ENCODE peak calls at places on chromosomes 1 and 21, in ten cellular contexts. One of them, this sample, is unnamed.

GRCh38 chr1:231872461-231872910 is 245.9 kb downstream of the DISC1 start:
- DNase-seq in HFF-Myc: peak
- DNase-seq in pancreas: no peak
- DNase-seq in cardiac fibroblast: peak
- DNase-seq in AG04450: no peak
- DNase-seq in PC-3: peak
- DNase-seq in endothelial cell: no peak
- DNase-seq in neural progenitor cell: no peak
- DNase-seq in GM10248: no peak
- DNase-seq in brain microvascular endothelial cell: peak
- DNase-seq in this sample: no peak

GRCh38 chr1:213692236-213692831 is 295.4 kb upstream of the PROX1 start:
- DNase-seq in cardiac fibroblast: no peak
- DNase-seq in AG04450: no peak
- DNase-seq in endothelial cell: no peak
- DNase-seq in brain microvascular endothelial cell: no peak
- DNase-seq in HFF-Myc: no peak
- DNase-seq in GM10248: no peak
- DNase-seq in PC-3: no peak
- DNase-seq in pancreas: no peak
- DNase-seq in neural progenitor cell: no peak
- DNase-seq in this sample: no peak

GRCh38 chr1:71780681-71781080 is 501.7 kb downstream of the NEGR1 start:
- DNase-seq in AG04450: no peak
- DNase-seq in neural progenitor cell: no peak
- DNase-seq in endothelial cell: no peak
- DNase-seq in PC-3: no peak
- DNase-seq in cardiac fibroblast: peak
- DNase-seq in HFF-Myc: no peak
- DNase-seq in GM10248: peak
- DNase-seq in brain microvascular endothelial cell: no peak
- DNase-seq in pancreas: no peak
- DNase-seq in this sample: no peak

GRCh38 chr21:45981641-45982255 is at the start of gene COL6A1:
- DNase-seq in neural progenitor cell: peak
- DNase-seq in cardiac fibroblast: peak
- DNase-seq in endothelial cell: peak
- DNase-seq in brain microvascular endothelial cell: no peak
- DNase-seq in PC-3: peak
- DNase-seq in GM10248: no peak
- DNase-seq in HFF-Myc: no peak
- DNase-seq in AG04450: no peak
- DNase-seq in pancreas: peak
- DNase-seq in this sample: peak

GRCh38 chr1:8913457-8913856 is 32.2 kb upstream of the CA6 start:
- DNase-seq in endothelial cell: no peak
- DNase-seq in cardiac fibroblast: no peak
- DNase-seq in pancreas: no peak
- DNase-seq in HFF-Myc: no peak
- DNase-seq in AG04450: no peak
- DNase-seq in brain microvascular endothelial cell: no peak
- DNase-seq in PC-3: no peak
- DNase-seq in neural progenitor cell: no peak
- DNase-seq in GM10248: no peak
- DNase-seq in this sample: no peak

GRCh38 chr1:3060112-3060511 is 8.9 kb upstream of the PRDM16 start:
- DNase-seq in HFF-Myc: no peak
- DNase-seq in endothelial cell: no peak
- DNase-seq in AG04450: no peak
- DNase-seq in pancreas: no peak
- DNase-seq in cardiac fibroblast: no peak
- DNase-seq in GM10248: no peak
- DNase-seq in neural progenitor cell: no peak
- DNase-seq in brain microvascular endothelial cell: no peak
- DNase-seq in PC-3: no peak
- DNase-seq in this sample: peak

GRCh38 chr1:167517535-167518330 is 596 bp downstream of the CD247 start:
- DNase-seq in neural progenitor cell: no peak
- DNase-seq in GM10248: no peak
- DNase-seq in PC-3: peak
- DNase-seq in cardiac fibroblast: peak
- DNase-seq in endothelial cell: no peak
- DNase-seq in brain microvascular endothelial cell: peak
- DNase-seq in AG04450: no peak
- DNase-seq in HFF-Myc: no peak
- DNase-seq in pancreas: no peak
- DNase-seq in this sample: no peak

GRCh38 chr1:54361342-54361741 is 44.9 kb downstream of the SSBP3 start:
- DNase-seq in HFF-Myc: no peak
- DNase-seq in brain microvascular endothelial cell: no peak
- DNase-seq in GM10248: no peak
- DNase-seq in pancreas: no peak
- DNase-seq in PC-3: no peak
- DNase-seq in AG04450: no peak
- DNase-seq in neural progenitor cell: peak
- DNase-seq in cardiac fibroblast: no peak
- DNase-seq in endothelial cell: no peak
- DNase-seq in this sample: no peak

GRCh38 chr21:35273331-35273730 is 224.2 kb upstream of the RUNX1 start:
- DNase-seq in GM10248: no peak
- DNase-seq in brain microvascular endothelial cell: no peak
- DNase-seq in endothelial cell: no peak
- DNase-seq in pancreas: no peak
- DNase-seq in AG04450: no peak
- DNase-seq in HFF-Myc: no peak
- DNase-seq in cardiac fibroblast: no peak
- DNase-seq in PC-3: peak
- DNase-seq in neural progenitor cell: peak
- DNase-seq in this sample: no peak

GRCh38 chr1:35883681-35884155 is 709 bp downstream of the AGO1 start:
- DNase-seq in endothelial cell: peak
- DNase-seq in HFF-Myc: no peak
- DNase-seq in brain microvascular endothelial cell: no peak
- DNase-seq in cardiac fibroblast: peak
- DNase-seq in neural progenitor cell: peak
- DNase-seq in GM10248: peak
- DNase-seq in AG04450: no peak
- DNase-seq in pancreas: peak
- DNase-seq in PC-3: peak
- DNase-seq in this sample: peak

GRCh38 chr1:67956096-67956495 is 94.3 kb downstream of the DIRAS3 start:
- DNase-seq in HFF-Myc: no peak
- DNase-seq in PC-3: no peak
- DNase-seq in brain microvascular endothelial cell: no peak
- DNase-seq in GM10248: no peak
- DNase-seq in endothelial cell: no peak
- DNase-seq in cardiac fibroblast: peak
- DNase-seq in pancreas: no peak
- DNase-seq in AG04450: no peak
- DNase-seq in neural progenitor cell: no peak
- DNase-seq in this sample: no peak

GRCh38 chr1:184052194-184052559 is 647 bp downstream of the TSEN15 start:
- DNase-seq in brain microvascular endothelial cell: no peak
- DNase-seq in neural progenitor cell: no peak
- DNase-seq in GM10248: no peak
- DNase-seq in AG04450: no peak
- DNase-seq in HFF-Myc: no peak
- DNase-seq in cardiac fibroblast: peak
- DNase-seq in PC-3: no peak
- DNase-seq in endothelial cell: no peak
- DNase-seq in pancreas: no peak
- DNase-seq in this sample: no peak

GRCh38 chr1:39609618-39610331 is 29.7 kb downstream of the HEYL start:
- DNase-seq in neural progenitor cell: peak
- DNase-seq in PC-3: peak
- DNase-seq in pancreas: peak
- DNase-seq in AG04450: no peak
- DNase-seq in endothelial cell: peak
- DNase-seq in cardiac fibroblast: peak
- DNase-seq in GM10248: peak
- DNase-seq in brain microvascular endothelial cell: no peak
- DNase-seq in HFF-Myc: no peak
- DNase-seq in this sample: peak
- TF ChIP-seq CTCF in neural progenitor cell: peak
- TF ChIP-seq CTCF in PC-3: peak
- TF ChIP-seq CTCF in pancreas: peak
- TF ChIP-seq CTCF in AG04450: peak
- TF ChIP-seq CTCF in endothelial cell: peak
- TF ChIP-seq CTCF in cardiac fibroblast: peak
- TF ChIP-seq CTCF in GM10248: peak
- TF ChIP-seq CTCF in brain microvascular endothelial cell: peak
- TF ChIP-seq CTCF in HFF-Myc: peak
- TF ChIP-seq CTCF in this sample: peak

DNA sequence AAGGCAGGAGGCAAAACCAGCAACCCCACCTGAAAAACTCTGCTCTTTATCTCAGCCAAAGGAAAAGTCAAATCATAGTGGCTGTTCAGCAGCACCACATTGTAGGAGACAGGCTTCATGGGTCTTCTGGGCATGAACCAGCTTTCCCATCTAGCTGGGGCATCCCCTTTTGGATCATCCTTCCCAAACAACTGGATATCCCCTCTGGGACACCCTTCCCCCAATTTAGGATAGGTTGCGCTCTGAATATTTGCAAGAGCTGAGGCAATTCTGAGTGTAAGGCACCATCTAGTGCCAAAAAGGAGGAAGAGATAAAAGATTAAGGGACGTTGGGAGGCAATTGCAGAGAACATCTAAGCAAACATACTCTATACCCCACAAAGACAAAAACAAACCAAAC is 295.8 kb downstream of the MATN1 start:
- DNase-seq in cardiac fibroblast: no peak
- DNase-seq in HFF-Myc: no peak
- DNase-seq in brain microvascular endothelial cell: no peak
- DNase-seq in PC-3: no peak
- DNase-seq in neural progenitor cell: peak
- DNase-seq in pancreas: no peak
- DNase-seq in endothelial cell: no peak
- DNase-seq in GM10248: no peak
- DNase-seq in AG04450: no peak
- DNase-seq in this sample: no peak
- TF ChIP-seq CTCF in cardiac fibroblast: no peak
- TF ChIP-seq CTCF in HFF-Myc: no peak
- TF ChIP-seq CTCF in brain microvascular endothelial cell: no peak
- TF ChIP-seq CTCF in PC-3: no peak
- TF ChIP-seq CTCF in neural progenitor cell: peak
- TF ChIP-seq CTCF in pancreas: no peak
- TF ChIP-seq CTCF in endothelial cell: no peak
- TF ChIP-seq CTCF in GM10248: no peak
- TF ChIP-seq CTCF in AG04450: no peak
- TF ChIP-seq CTCF in this sample: no peak

GRCh38 chr1:201481761-201482493 is 12.9 kb upstream of the PHLDA3 start:
- DNase-seq in neural progenitor cell: peak
- DNase-seq in PC-3: peak
- DNase-seq in GM10248: peak
- DNase-seq in pancreas: peak
- DNase-seq in HFF-Myc: peak
- DNase-seq in cardiac fibroblast: peak
- DNase-seq in AG04450: no peak
- DNase-seq in brain microvascular endothelial cell: peak
- DNase-seq in endothelial cell: peak
- DNase-seq in this sample: peak

GRCh38 chr1:201479331-201479730 is 10.3 kb upstream of the PHLDA3 start:
- DNase-seq in HFF-Myc: no peak
- DNase-seq in neural progenitor cell: no peak
- DNase-seq in cardiac fibroblast: no peak
- DNase-seq in GM10248: no peak
- DNase-seq in AG04450: no peak
- DNase-seq in brain microvascular endothelial cell: no peak
- DNase-seq in endothelial cell: no peak
- DNase-seq in pancreas: no peak
- DNase-seq in PC-3: no peak
- DNase-seq in this sample: no peak

GRCh38 chr1:201482755-201483154 is 13.8 kb upstream of the PHLDA3 start:
- DNase-seq in brain microvascular endothelial cell: no peak
- DNase-seq in AG04450: no peak
- DNase-seq in PC-3: no peak
- DNase-seq in endothelial cell: no peak
- DNase-seq in pancreas: no peak
- DNase-seq in cardiac fibroblast: no peak
- DNase-seq in GM10248: peak
- DNase-seq in HFF-Myc: no peak
- DNase-seq in neural progenitor cell: no peak
- DNase-seq in this sample: no peak

GRCh38 chr1:201481004-201481380 is 12.0 kb upstream of the PHLDA3 start:
- DNase-seq in PC-3: no peak
- DNase-seq in endothelial cell: no peak
- DNase-seq in cardiac fibroblast: no peak
- DNase-seq in pancreas: no peak
- DNase-seq in brain microvascular endothelial cell: no peak
- DNase-seq in AG04450: no peak
- DNase-seq in neural progenitor cell: peak
- DNase-seq in HFF-Myc: no peak
- DNase-seq in GM10248: no peak
- DNase-seq in this sample: no peak

DNA sequence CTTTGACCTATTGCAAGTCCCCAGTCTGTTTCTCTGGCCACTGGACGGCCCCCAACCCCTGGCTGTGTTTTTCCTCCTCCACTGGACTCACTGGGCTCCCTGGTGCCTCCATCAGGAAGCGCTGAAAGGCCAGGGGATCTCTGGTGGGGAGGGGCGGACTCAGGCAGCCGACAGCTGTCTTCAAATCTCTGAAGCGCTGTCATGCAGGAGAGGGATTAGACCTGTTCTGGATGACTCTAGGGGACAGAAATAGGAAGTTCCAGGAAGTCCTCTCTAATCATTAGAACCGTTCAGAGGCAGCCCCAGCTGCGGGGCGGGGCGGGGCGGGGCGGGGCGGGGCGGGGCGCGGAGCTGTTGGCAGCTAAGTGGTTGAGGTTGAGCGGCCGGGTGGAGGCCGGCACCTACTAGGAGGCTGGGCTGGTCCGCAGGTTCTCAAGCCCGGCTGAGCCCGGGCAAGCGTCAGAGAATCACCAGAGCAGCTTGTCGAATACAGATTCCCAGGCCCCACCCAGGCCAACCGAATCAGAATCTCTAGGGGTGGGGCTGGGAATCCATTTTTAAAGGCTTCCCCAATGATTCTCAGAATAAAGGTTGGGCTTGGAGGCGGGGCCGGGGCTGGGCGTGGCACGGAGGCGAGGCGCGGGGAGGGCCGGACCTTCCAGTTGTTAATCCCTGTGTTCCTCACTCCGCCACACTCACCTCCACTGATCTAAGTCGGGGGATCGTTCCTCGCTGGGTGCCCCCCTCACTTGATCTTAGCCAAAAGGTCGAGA is 11.4 kb upstream of the PHLDA3 start:
- DNase-seq in HFF-Myc: no peak
- DNase-seq in brain microvascular endothelial cell: peak
- DNase-seq in endothelial cell: peak
- DNase-seq in neural progenitor cell: peak
- DNase-seq in AG04450: no peak
- DNase-seq in cardiac fibroblast: peak
- DNase-seq in pancreas: peak
- DNase-seq in GM10248: peak
- DNase-seq in PC-3: peak
- DNase-seq in this sample: peak
- TF ChIP-seq CTCF in HFF-Myc: no peak
- TF ChIP-seq CTCF in brain microvascular endothelial cell: peak
- TF ChIP-seq CTCF in endothelial cell: no peak
- TF ChIP-seq CTCF in neural progenitor cell: no peak
- TF ChIP-seq CTCF in AG04450: peak
- TF ChIP-seq CTCF in cardiac fibroblast: peak
- TF ChIP-seq CTCF in pancreas: no peak
- TF ChIP-seq CTCF in GM10248: no peak
- TF ChIP-seq CTCF in PC-3: no peak
- TF ChIP-seq CTCF in this sample: no peak

GRCh38 chr1:89622895-89623294 is 10.0 kb upstream of the LRRC8C start:
- DNase-seq in GM10248: no peak
- DNase-seq in endothelial cell: no peak
- DNase-seq in cardiac fibroblast: peak
- DNase-seq in PC-3: no peak
- DNase-seq in pancreas: no peak
- DNase-seq in AG04450: no peak
- DNase-seq in neural progenitor cell: no peak
- DNase-seq in HFF-Myc: no peak
- DNase-seq in brain microvascular endothelial cell: no peak
- DNase-seq in this sample: no peak
- TF ChIP-seq CTCF in GM10248: no peak
- TF ChIP-seq CTCF in endothelial cell: no peak
- TF ChIP-seq CTCF in cardiac fibroblast: peak
- TF ChIP-seq CTCF in PC-3: peak
- TF ChIP-seq CTCF in pancreas: no peak
- TF ChIP-seq CTCF in AG04450: peak
- TF ChIP-seq CTCF in neural progenitor cell: peak
- TF ChIP-seq CTCF in HFF-Myc: no peak
- TF ChIP-seq CTCF in brain microvascular endothelial cell: peak
- TF ChIP-seq CTCF in this sample: no peak

This sample was measured in CD14-positive monocyte.